ENCODE peak calls at places on chromosomes 7 and 10, in six cellular contexts. J, M, Q, V, P and A are unnamed samples.
A peak's percentile ranks its signal among the peaks of the same experiment; 100 is the strongest.

GRCh38 chr10:81177651-81178244 is 640.0 kb downstream of the SH2D4B start:
- DNase-seq in J (no peak), M (no peak), Q (no peak), V (no peak), P (no peak), A (no peak)

GRCh38 chr7:136333636-136334035 is 356.5 kb upstream of the MTPN start:
- DNase-seq in J (no peak), M (no peak), Q (no peak), V (no peak), P (no peak), A (no peak)

GRCh38 chr7:13800694-13801448 is 188.6 kb downstream of the ETV1 start:
- DNase-seq in J (peak; percentile 17), M (no peak), Q (no peak), V (peak; percentile 22), P (no peak), A (peak; percentile 96)

GRCh38 chr7:2873146-2873545 is 29.0 kb upstream of the GNA12 start:
- DNase-seq in J (no peak), M (no peak), Q (no peak), V (no peak), P (no peak), A (no peak)

GRCh38 chr10:31318382-31318853 is 598 bp upstream of the ZEB1 start:
- DNase-seq in J (peak; percentile 49), M (peak; percentile 47), Q (peak; percentile 74), V (no peak), P (peak; percentile 94), A (peak; percentile 75)

GRCh38 chr10:7610651-7611389 is 55.9 kb downstream of the ITIH5 start:
- DNase-seq in J (no peak), M (no peak), Q (no peak), V (no peak), P (no peak), A (no peak)

GRCh38 chr7:133941496-133941895 is 185.6 kb upstream of the LRGUK start:
- DNase-seq in J (no peak), M (no peak), Q (no peak), V (no peak), P (no peak), A (peak; percentile 89)

GRCh38 chr10:126461289-126461688 is 73.0 kb upstream of the ADAM12 start:
- DNase-seq in J (no peak), M (no peak), Q (no peak), V (no peak), P (no peak), A (no peak)

GRCh38 chr10:77710081-77710551 is 72.5 kb upstream of the KCNMA1 start:
- DNase-seq in J (peak; percentile 55), M (no peak), Q (no peak), V (no peak), P (no peak), A (no peak)

GRCh38 chr7:158672975-158673374 is 31.6 kb downstream of the NCAPG2 start:
- DNase-seq in J (no peak), M (no peak), Q (no peak), V (no peak), P (no peak), A (no peak)

GRCh38 chr7:82562716-82563404 is 119.3 kb upstream of the CACNA2D1 start:
- DNase-seq in J (peak; percentile 14), M (no peak), Q (no peak), V (no peak), P (no peak), A (no peak)

GRCh38 chr10:27481486-27481885 is 22.6 kb upstream of the RAB18 start:
- DNase-seq in J (no peak), M (no peak), Q (no peak), V (no peak), P (no peak), A (peak; percentile 52)

GRCh38 chr10:80415734-80416281 is 7.5 kb downstream of the PRXL2A start:
- DNase-seq in J (no peak), M (no peak), Q (no peak), V (no peak), P (no peak), A (no peak)

GRCh38 chr10:47424231-47424630 is 40.1 kb upstream of the ZNF488 start:
- DNase-seq in J (no peak), M (no peak), Q (no peak), V (no peak), P (no peak), A (no peak)

GRCh38 chr10:98446121-98446655 is 547 bp downstream of the HPS1 start:
- DNase-seq in J (peak; percentile 64), M (peak; percentile 46), Q (peak; percentile 36), V (peak; percentile 49), P (peak; percentile 92), A (no peak)

GRCh38 chr7:142300689-142301088 is 42.8 kb upstream of the PRSS58 start:
- DNase-seq in J (peak; percentile 90), M (no peak), Q (peak; percentile 40), V (no peak), P (no peak), A (no peak)

GRCh38 chr10:24425151-24425550 is 216.2 kb downstream of the KIAA1217 start:
- DNase-seq in J (no peak), M (no peak), Q (no peak), V (no peak), P (no peak), A (no peak)

GRCh38 chr7:91055219-91055618 is 209.0 kb upstream of the FZD1 start:
- DNase-seq in J (no peak), M (no peak), Q (no peak), V (no peak), P (no peak), A (no peak)

GRCh38 chr7:108452707-108453106 is 3.5 kb downstream of the NRCAM start:
- DNase-seq in J (peak; percentile 67), M (peak; percentile 19), Q (peak; percentile 58), V (no peak), P (no peak), A (no peak)

GRCh38 chr10:132078746-132079345 is 13.1 kb downstream of the JAKMIP3 start:
- DNase-seq in J (peak; percentile 36), M (no peak), Q (no peak), V (no peak), P (no peak), A (no peak)

GRCh38 chr7:16599860-16600259 is 45.7 kb downstream of the ANKMY2 start:
- DNase-seq in J (no peak), M (no peak), Q (no peak), V (no peak), P (no peak), A (no peak)

GRCh38 chr7:15554081-15554480 is 7.7 kb downstream of the AGMO start:
- DNase-seq in J (no peak), M (no peak), Q (no peak), V (no peak), P (no peak), A (no peak)

GRCh38 chr10:24208661-24209420 is at the start of gene KIAA1217:
- DNase-seq in J (peak; percentile 63), M (peak; percentile 71), Q (no peak), V (peak; percentile 75), P (peak; percentile 73), A (no peak)

GRCh38 chr7:4073052-4073451 is 609.0 kb upstream of the FOXK1 start:
- DNase-seq in J (no peak), M (no peak), Q (no peak), V (no peak), P (no peak), A (no peak)

GRCh38 chr10:59622320-59622901 is 87.2 kb downstream of the SLC16A9 start:
- DNase-seq in J (peak; percentile 88), M (peak; percentile 70), Q (peak; percentile 31), V (peak; percentile 57), P (no peak), A (peak; percentile 60)

GRCh38 chr7:11524476-11525398 is 307.3 kb downstream of the THSD7A start:
- DNase-seq in J (no peak), M (no peak), Q (no peak), V (no peak), P (no peak), A (no peak)
- H3K27ac ChIP-seq in J (no peak overlapping the region), M (no peak overlapping the region), Q (no peak overlapping the region), V (no peak overlapping the region), P (peak overlapping the region; percentile 1), A (no peak overlapping the region)

GRCh38 chr10:11672836-11673235 is 61.4 kb upstream of the USP6NL start:
- DNase-seq in J (no peak), M (no peak), Q (no peak), V (no peak), P (peak; percentile 58), A (no peak)
- H3K27me3 ChIP-seq in J (no peaks in the 10 kb centered on the region), M (no peaks in the 10 kb centered on the region), Q (no peaks in the 10 kb centered on the region), V (no peaks in the 10 kb centered on the region), P (no peaks in the 10 kb centered on the region), A (no peaks in the 10 kb centered on the region)

DNA sequence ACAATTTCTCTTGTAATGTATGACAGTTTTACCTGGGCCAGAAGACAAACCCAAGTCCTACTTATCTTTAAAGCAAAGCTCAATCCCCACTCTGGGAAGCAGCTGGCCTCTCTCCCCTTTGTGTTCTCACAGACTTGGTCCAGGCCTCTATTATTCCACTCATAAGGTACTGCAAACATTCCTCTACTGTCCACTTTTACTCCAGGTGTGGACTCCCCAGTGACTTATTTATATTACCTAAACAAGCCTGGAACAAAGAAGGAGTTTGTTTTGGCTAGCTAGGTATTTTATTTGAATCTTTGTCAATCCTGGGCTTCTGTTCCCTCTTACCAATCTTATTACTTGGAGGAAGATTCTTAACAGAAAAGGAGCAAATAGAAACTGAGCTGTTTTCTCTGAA is 163.5 kb downstream of the SKAP2 start:
- DNase-seq in J (no peak), M (no peak), Q (no peak), V (no peak), P (no peak), A (no peak)
- H3K27ac ChIP-seq in J (no peak overlapping the region), M (no peak overlapping the region), Q (no peak overlapping the region), V (no peak overlapping the region), P (no peak overlapping the region), A (no peak overlapping the region)

GRCh38 chr7:45919947-45920542 is 1.0 kb downstream of the IGFBP3 start:
- DNase-seq in J (no peak), M (no peak), Q (no peak), V (no peak), P (no peak), A (no peak)

GRCh38 chr7:45919231-45919825 is 1.7 kb downstream of the IGFBP3 start:
- DNase-seq in J (no peak), M (no peak), Q (no peak), V (no peak), P (no peak), A (no peak)

GRCh38 chr7:45921381-45921698 is 268 bp upstream of the IGFBP3 start:
- DNase-seq in J (no peak), M (peak; percentile 31), Q (no peak), V (no peak), P (no peak), A (no peak)

GRCh38 chr7:45921699-45922519 is 837 bp upstream of the IGFBP3 start:
- DNase-seq in J (peak; percentile 85), M (peak; percentile 81), Q (no peak), V (peak; percentile 58), P (no peak), A (peak; percentile 58)

DNA sequence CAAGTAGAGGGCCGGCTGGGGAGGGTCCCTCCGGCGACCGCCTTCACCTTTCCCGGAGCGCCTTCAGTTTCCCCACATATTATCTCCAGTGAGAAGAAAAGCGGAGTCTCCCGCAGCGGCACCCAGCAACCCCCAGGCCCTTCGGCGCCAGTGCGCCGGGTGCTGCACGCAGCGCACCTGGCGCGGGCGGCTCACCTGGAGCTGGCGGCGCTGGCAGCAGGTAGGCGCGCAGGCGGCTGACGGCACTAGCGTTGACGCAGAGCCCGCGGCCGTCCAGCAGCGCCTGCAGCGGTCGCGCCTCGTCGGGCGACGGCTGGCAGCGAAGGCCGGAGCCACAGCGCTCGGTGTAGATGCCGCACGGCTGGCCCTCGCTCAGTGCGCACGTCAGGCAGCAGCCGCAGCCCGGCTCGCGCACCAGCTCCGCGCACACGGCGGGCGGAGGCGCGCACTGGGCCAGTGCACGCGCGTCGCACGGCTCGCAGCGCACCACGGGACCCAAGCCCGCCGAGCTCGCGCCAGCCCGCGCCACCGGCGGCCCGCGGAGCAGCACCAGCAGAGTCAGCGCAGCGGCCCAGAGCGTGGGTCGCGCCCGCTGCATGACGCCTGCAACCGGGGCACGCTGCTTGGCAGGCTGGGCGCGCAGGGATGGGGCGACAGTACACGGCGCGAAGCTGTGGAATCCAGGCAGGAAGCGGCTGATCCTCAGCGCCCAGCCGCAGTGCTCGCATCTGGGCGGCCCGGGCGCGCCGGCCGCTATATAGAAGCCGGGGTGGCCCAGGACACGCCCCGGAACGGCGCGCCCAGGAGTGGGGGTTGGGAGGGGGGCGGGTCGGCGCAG is at the start of gene IGFBP3:
- DNase-seq in J (peak; percentile 85), M (peak; percentile 80), Q (no peak), V (peak; percentile 81), P (no peak), A (no peak)
- H3K27me3 ChIP-seq in J (peaks cover 57% of the 10 kb centered on the region), M (peaks cover 54% of the 10 kb centered on the region), Q (peaks cover 6% of the 10 kb centered on the region), V (peaks cover 5% of the 10 kb centered on the region), P (no peaks in the 10 kb centered on the region), A (peaks cover 63% of the 10 kb centered on the region)